ENCODE peak calls at places on chromosome 19, in five cellular contexts. X is SK-N-SH, L is K562, T is HepG2, W is GM12878. O is an unnamed sample.

GRCh38 chr19:18700501-18701249 is 17.2 kb downstream of the CRTC1 start:
- DNase-seq in X (peak), L (peak), T (no peak), W (peak), O (peak)

GRCh38 chr19:28291874-28292273 is 921.1 kb downstream of the UQCRFS1 start:
- DNase-seq in X (no peak), L (no peak), T (no peak), W (no peak), O (no peak)

GRCh38 chr19:49129238-49129583 is 9.9 kb downstream of the PPFIA3 start:
- DNase-seq in X (peak), L (peak), T (no peak), W (no peak), O (no peak)

GRCh38 chr19:1147934-1148549 is 26.0 kb downstream of the SBNO2 start:
- DNase-seq in X (no peak), L (no peak), T (no peak), W (no peak), O (no peak)

GRCh38 chr19:17846146-17846545 is 1.6 kb downstream of the JAK3 start:
- DNase-seq in X (no peak), L (no peak), T (no peak), W (peak), O (no peak)

GRCh38 chr19:44615529-44616247 is 2.3 kb downstream of the IGSF23 start:
- DNase-seq in X (no peak), L (no peak), T (peak), W (no peak), O (no peak)

GRCh38 chr19:42111384-42111783 is 20.9 kb downstream of the POU2F2 start:
- DNase-seq in X (no peak), L (no peak), T (no peak), W (no peak), O (no peak)

GRCh38 chr19:4866595-4867424 is 657 bp downstream of the PLIN3 start:
- DNase-seq in X (peak), L (peak), T (peak), W (no peak), O (no peak)

GRCh38 chr19:45768644-45769053 is 403 bp downstream of the SIX5 start:
- DNase-seq in X (no peak), L (peak), T (no peak), W (no peak), O (no peak)

GRCh38 chr19:58154679-58155648 is 4.4 kb upstream of the ZNF329 start:
- DNase-seq in X (peak), L (peak), T (peak), W (peak), O (peak)

GRCh38 chr19:38517321-38517720 is 83.8 kb downstream of the RYR1 start:
- DNase-seq in X (no peak), L (no peak), T (no peak), W (no peak), O (no peak)

GRCh38 chr19:46866407-46867132 is 5.8 kb downstream of the ARHGAP35 start:
- DNase-seq in X (no peak), L (peak), T (peak), W (no peak), O (no peak)

GRCh38 chr19:45972944-45973525 is 630 bp downstream of the NOVA2 start:
- DNase-seq in X (no peak), L (peak), T (no peak), W (no peak), O (no peak)

GRCh38 chr19:13861392-13861713 is 15.6 kb upstream of the NANOS3 start:
- DNase-seq in X (peak), L (no peak), T (no peak), W (no peak), O (no peak)

GRCh38 chr19:31356587-31357314 is 7.5 kb upstream of the TSHZ3 start:
- DNase-seq in X (peak), L (peak), T (no peak), W (no peak), O (peak)

GRCh38 chr19:2254052-2254872 is 2.0 kb downstream of the JSRP1 start:
- DNase-seq in X (peak), L (no peak), T (peak), W (no peak), O (no peak)

GRCh38 chr19:23402388-23402787 is 7.1 kb upstream of the ZNF91 start:
- DNase-seq in X (no peak), L (no peak), T (no peak), W (no peak), O (no peak)

GRCh38 chr19:52991484-52991883 is 22.2 kb upstream of the ERVV-1 start:
- DNase-seq in X (no peak), L (no peak), T (no peak), W (no peak), O (no peak)

GRCh38 chr19:54137913-54138776 is 583 bp downstream of the CNOT3 start:
- DNase-seq in X (peak), L (peak), T (no peak), W (no peak), O (no peak)

GRCh38 chr19:16041571-16042386 is 34.5 kb upstream of the TPM4 start:
- DNase-seq in X (peak), L (peak), T (peak), W (no peak), O (peak)

GRCh38 chr19:16043156-16043757 is 33.0 kb upstream of the TPM4 start:
- DNase-seq in X (no peak), L (no peak), T (no peak), W (no peak), O (no peak)

GRCh38 chr19:16040642-16041041 is 35.7 kb upstream of the TPM4 start:
- DNase-seq in X (no peak), L (no peak), T (peak), W (no peak), O (no peak)

GRCh38 chr19:16044746-16045145 is 31.5 kb upstream of the TPM4 start:
- DNase-seq in X (no peak), L (no peak), T (no peak), W (no peak), O (no peak)

DNA sequence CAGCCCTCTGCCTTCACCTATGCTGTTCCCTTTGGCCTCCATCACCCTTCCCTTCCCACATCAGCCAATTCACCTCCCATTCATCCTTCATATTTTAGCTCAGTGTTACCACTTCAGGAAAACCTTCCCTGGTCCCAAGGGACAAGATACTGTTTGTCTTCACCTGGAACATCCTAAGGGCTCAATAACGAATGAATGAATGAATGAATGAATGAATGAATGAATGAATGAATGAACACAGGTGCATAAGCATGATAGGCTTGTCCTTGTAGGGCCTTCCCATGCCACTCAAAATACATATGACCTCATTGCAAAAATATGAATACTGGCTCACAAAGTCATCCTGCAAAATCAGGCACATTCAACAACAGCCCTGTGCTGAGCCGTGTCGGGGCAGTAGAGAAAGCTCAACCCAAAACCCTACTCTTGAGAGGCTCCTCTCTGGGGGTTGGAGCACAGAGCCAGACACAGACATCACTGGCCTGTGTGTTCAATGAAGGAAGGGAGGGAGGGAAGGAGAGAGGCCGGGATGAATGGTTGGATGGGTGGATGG is 33.7 kb upstream of the TPM4 start:
- DNase-seq in X (peak), L (no peak), T (no peak), W (no peak), O (no peak)
- TF ChIP-seq FOXM1 in X (no peak), L (no peak), T (no peak), W (no peak), O (no peak)

DNA sequence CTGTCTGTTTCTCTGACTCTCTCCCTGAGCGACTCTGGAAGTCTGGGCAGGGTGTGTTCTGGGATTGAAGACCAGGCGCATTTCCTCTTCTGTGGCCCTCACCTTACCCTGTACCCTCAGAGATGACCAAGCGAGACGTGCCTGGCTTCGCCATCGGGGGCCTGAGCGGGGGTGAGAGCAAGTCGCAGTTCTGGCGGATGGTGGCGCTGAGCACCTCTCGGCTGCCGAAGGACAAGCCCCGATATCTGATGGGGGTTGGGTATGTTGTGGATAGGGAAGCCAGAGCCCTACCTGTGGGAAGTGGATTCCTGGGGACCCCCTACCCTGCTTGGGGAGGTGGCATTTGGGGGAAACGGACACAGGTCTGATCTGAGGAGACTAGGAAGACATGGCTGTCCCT is 5.8 kb upstream of the DNM2 start:
- DNase-seq in X (no peak), L (no peak), T (no peak), W (no peak), O (no peak)
- TF ChIP-seq FOXM1 in X (no peak), L (no peak), T (no peak), W (no peak), O (no peak)

GRCh38 chr19:34835952-34836351 is 62.9 kb upstream of the ZNF599 start:
- DNase-seq in X (no peak), L (no peak), T (no peak), W (no peak), O (no peak)

GRCh38 chr19:34841780-34842179 is 68.8 kb upstream of the ZNF599 start:
- DNase-seq in X (no peak), L (no peak), T (no peak), W (no peak), O (no peak)

GRCh38 chr19:34838753-34839431 is 65.9 kb upstream of the ZNF599 start:
- DNase-seq in X (no peak), L (no peak), T (peak), W (no peak), O (no peak)

GRCh38 chr19:34837262-34837661 is 64.2 kb upstream of the ZNF599 start:
- DNase-seq in X (peak), L (no peak), T (no peak), W (no peak), O (no peak)

DNA sequence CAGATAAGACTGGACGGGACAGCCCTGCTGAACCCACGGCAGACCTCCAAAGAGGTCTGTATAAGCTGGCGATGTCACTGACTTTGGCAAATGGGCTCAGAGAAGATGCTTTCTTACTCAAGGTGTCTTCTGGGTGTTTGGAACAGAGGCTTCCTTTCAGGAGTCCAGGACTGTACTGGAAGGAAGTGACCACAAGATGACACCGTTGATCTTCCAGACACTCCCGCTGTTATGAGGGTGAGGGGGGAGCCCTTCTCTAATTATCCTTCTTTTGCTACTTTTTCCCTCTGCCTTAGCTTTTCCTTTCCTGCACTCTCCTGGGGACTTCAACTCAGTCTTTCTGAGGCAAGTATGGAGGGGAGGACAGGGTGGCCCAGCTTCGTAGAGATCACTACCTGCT is 65.2 kb upstream of the ZNF599 start:
- DNase-seq in X (peak), L (peak), T (peak), W (no peak), O (no peak)
- TF ChIP-seq FOXM1 in X (no peak), L (no peak), T (no peak), W (no peak), O (no peak)

GRCh38 chr19:51491586-51491985 is 10.0 kb downstream of the SIGLEC12 start:
- DNase-seq in X (no peak), L (no peak), T (no peak), W (no peak), O (no peak)

GRCh38 chr19:51488491-51488890 is 10.2 kb downstream of the CEACAM18 start:
- DNase-seq in X (no peak), L (no peak), T (no peak), W (no peak), O (no peak)

GRCh38 chr19:51489113-51489512 is 10.8 kb downstream of the CEACAM18 start:
- DNase-seq in X (no peak), L (no peak), T (no peak), W (no peak), O (no peak)

GRCh38 chr19:51493776-51494175 is 7.8 kb downstream of the SIGLEC12 start:
- DNase-seq in X (no peak), L (no peak), T (no peak), W (no peak), O (no peak)

DNA sequence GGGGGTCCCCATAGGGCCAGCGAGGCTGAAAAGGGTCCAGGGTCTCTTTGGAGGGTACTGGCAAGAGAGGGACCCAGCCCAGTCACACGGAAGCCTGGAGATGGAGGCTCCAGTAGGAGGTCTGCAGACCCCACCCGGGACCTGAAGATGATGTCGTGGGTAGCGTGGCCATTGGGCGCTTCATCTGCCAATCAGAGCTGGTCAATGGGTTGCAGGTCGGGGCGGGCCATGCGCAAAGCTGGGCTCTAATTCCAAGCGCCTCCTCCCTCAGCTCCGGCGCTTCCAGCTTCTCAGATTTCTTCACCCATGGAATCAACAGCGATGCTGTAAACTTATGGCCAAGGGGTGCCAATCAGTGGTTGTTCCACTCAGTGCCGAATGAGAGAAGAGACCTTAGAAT is 10.9 kb downstream of the SIGLEC12 start:
- DNase-seq in X (no peak), L (peak), T (no peak), W (no peak), O (no peak)
- TF ChIP-seq FOXM1 in X (no peak), L (no peak), T (no peak), W (no peak), O (no peak)